ENCODE peak calls at places on chromosomes 2 and 18, in five cellular contexts. S, V, F, Y and N are unnamed samples.
A peak's percentile ranks its signal among the peaks of the same experiment; 100 is the strongest.

GRCh38 chr2:69559696-69560482 is 83.7 kb downstream of the AAK1 start:
- DNase-seq in V (no peak), F (peak; percentile 20), Y (no peak), S (peak; percentile 53), N (peak; percentile 63)

GRCh38 chr18:76857476-76857875 is 35.1 kb downstream of the ZNF236 start:
- DNase-seq in S (no peak), F (no peak), Y (no peak), V (no peak), N (no peak)

GRCh38 chr2:19124135-19124534 is 234.3 kb downstream of the OSR1 start:
- DNase-seq in V (no peak), Y (no peak), F (no peak), S (no peak), N (no peak)

GRCh38 chr2:233938676-233939370 is 21.6 kb downstream of the TRPM8 start:
- DNase-seq in Y (no peak), F (no peak), V (no peak), S (no peak), N (no peak)

GRCh38 chr18:13267517-13267916 is 49.0 kb downstream of the LDLRAD4 start:
- DNase-seq in Y (peak; percentile 44), F (no peak), V (no peak), S (no peak), N (no peak)

GRCh38 chr2:210660-211059 is 53.2 kb downstream of the SH3YL1 start:
- DNase-seq in Y (no peak), V (no peak), F (no peak), S (no peak), N (no peak)

GRCh38 chr2:8115966-8116365 is 565.9 kb upstream of the ID2 start:
- DNase-seq in S (no peak), Y (no peak), F (no peak), V (no peak), N (no peak)

GRCh38 chr2:54213082-54213481 is 42.9 kb downstream of the TSPYL6 start:
- DNase-seq in Y (no peak), S (no peak), F (no peak), V (no peak), N (no peak)

GRCh38 chr2:152499411-152499810 is 164.4 kb downstream of the FMNL2 start:
- DNase-seq in F (no peak), Y (no peak), V (no peak), S (no peak), N (no peak)

GRCh38 chr2:187150667-187151066 is 297.4 kb downstream of the CALCRL start:
- DNase-seq in Y (no peak), S (no peak), V (no peak), F (no peak), N (no peak)

GRCh38 chr2:120673571-120674061 is 62.1 kb upstream of the GLI2 start:
- DNase-seq in S (no peak), F (no peak), V (no peak), Y (no peak), N (no peak)

GRCh38 chr2:12006841-12007240 is 260.4 kb downstream of the LPIN1 start:
- DNase-seq in S (no peak), Y (no peak), V (no peak), F (peak; percentile 8), N (peak; percentile 85)

GRCh38 chr2:5330961-5331360 is 361.2 kb upstream of the SOX11 start:
- DNase-seq in V (no peak), S (no peak), Y (no peak), F (no peak), N (no peak)

GRCh38 chr2:17578466-17578928 is 38.0 kb downstream of the VSNL1 start:
- DNase-seq in S (no peak), V (no peak), F (no peak), Y (no peak), N (no peak)

GRCh38 chr2:49288113-49288710 is 133.9 kb upstream of the FSHR start:
- DNase-seq in V (no peak), Y (no peak), S (peak; percentile 48), F (no peak), N (no peak)

GRCh38 chr2:239768907-239769573 is 256.1 kb downstream of the NDUFA10 start:
- DNase-seq in F (no peak), V (no peak), Y (no peak), S (no peak), N (no peak)

GRCh38 chr18:52999633-53000032 is 659.6 kb downstream of the DCC start:
- DNase-seq in S (no peak), Y (no peak), F (no peak), V (no peak), N (no peak)

GRCh38 chr2:118387509-118387908 is 299.2 kb downstream of the INSIG2 start:
- DNase-seq in Y (no peak), F (no peak), V (no peak), S (no peak), N (no peak)

GRCh38 chr18:48899558-48900174 is 51.1 kb downstream of the SMAD7 start:
- DNase-seq in V (no peak), Y (no peak), S (no peak), F (no peak), N (no peak)

GRCh38 chr2:45860136-45861106 is 208.9 kb downstream of the PRKCE start:
- DNase-seq in Y (no peak), V (peak; percentile 7), S (peak; percentile 65), F (no peak), N (no peak)

GRCh38 chr2:17355608-17356329 is 162.5 kb downstream of the RAD51AP2 start:
- DNase-seq in V (no peak), Y (no peak), F (no peak), S (no peak), N (no peak)

GRCh38 chr2:42850016-42850805 is 57.8 kb upstream of the HAAO start:
- DNase-seq in S (no peak), V (no peak), Y (no peak), F (no peak), N (no peak)

GRCh38 chr2:169141713-169142352 is 72.5 kb downstream of the DHRS9 start:
- DNase-seq in V (peak; percentile 61), F (peak; percentile 75), S (peak; percentile 43), Y (no peak), N (peak; percentile 55)

GRCh38 chr2:201471732-201472395 is 20.3 kb downstream of the STRADB start:
- DNase-seq in Y (no peak), S (no peak), F (no peak), V (no peak), N (no peak)

GRCh38 chr2:51705418-51705817 is 673.5 kb upstream of the NRXN1 start:
- DNase-seq in F (no peak), Y (no peak), S (no peak), V (no peak), N (no peak)

GRCh38 chr2:157747695-157748370 is 119.2 kb upstream of the ACVR1C start:
- DNase-seq in F (no peak), Y (no peak), S (no peak), V (no peak), N (no peak)

GRCh38 chr2:212539145-212539880 is 711 bp upstream of the ERBB4 start:
- DNase-seq in V (no peak), Y (no peak), S (peak; percentile 76), F (peak; percentile 52), N (peak; percentile 41)

GRCh38 chr18:26470011-26470637 is 78.2 kb downstream of the KCTD1 start:
- DNase-seq in F (no peak), V (no peak), Y (no peak), S (no peak), N (no peak)

GRCh38 chr2:66495788-66496640 is 61.1 kb downstream of the MEIS1 start:
- DNase-seq in S (peak; percentile 9), Y (no peak), F (no peak), V (no peak), N (no peak)

GRCh38 chr2:201929627-201930026 is 104.0 kb upstream of the FZD7 start:
- DNase-seq in F (no peak), S (no peak), Y (no peak), V (no peak), N (no peak)

GRCh38 chr18:9103488-9103887 is 989 bp downstream of the NDUFV2 start:
- DNase-seq in V (no peak), F (no peak), S (peak; percentile 38), Y (no peak), N (no peak)